ENCODE peak calls at places on chromosomes 1 and 21, in ten cellular contexts. K is sciatic nerve; R is activated naive CD4-positive, alpha-beta T cell treated with Interleukin-2 at 50 U/mL for 16 hours; S is hepatocyte; Y is AG09309; T is ELR; B is Panc1; D is amygdala; G is GF-D8; H is cardiac fibroblast. M is an unnamed sample.

GRCh38 chr1:2494323-2494693 is 18.2 kb downstream of the PLCH2 start:
- DNase-seq in K (no peak), R (no peak), S (peak), Y (peak), T (peak), B (peak), D (no peak), G (no peak), H (peak), M (no peak)

GRCh38 chr21:41952568-41953248 is 1.1 kb downstream of the C2CD2 start:
- DNase-seq in K (no peak), R (no peak), S (no peak), Y (no peak), T (peak), B (no peak), D (no peak), G (no peak), H (peak), M (no peak)

GRCh38 chr1:200873116-200873670 is 412 bp downstream of the GPR25 start:
- DNase-seq in K (no peak), R (no peak), S (no peak), Y (no peak), T (no peak), B (no peak), D (no peak), G (no peak), H (no peak), M (no peak)

GRCh38 chr1:11320153-11320936 is 47.3 kb downstream of the UBIAD1 start:
- DNase-seq in K (no peak), R (peak), S (peak), Y (no peak), T (peak), B (peak), D (no peak), G (no peak), H (no peak), M (no peak)

GRCh38 chr1:229223498-229223897 is 47.4 kb upstream of the RAB4A start:
- DNase-seq in K (peak), R (no peak), S (peak), Y (no peak), T (no peak), B (no peak), D (no peak), G (no peak), H (no peak), M (no peak)

GRCh38 chr1:34874581-34874980 is 15.0 kb upstream of the SMIM12 start:
- DNase-seq in K (no peak), R (no peak), S (no peak), Y (no peak), T (no peak), B (no peak), D (no peak), G (no peak), H (no peak), M (no peak)

GRCh38 chr1:107183011-107183410 is 42.2 kb downstream of the NTNG1 start:
- DNase-seq in K (no peak), R (no peak), S (no peak), Y (no peak), T (no peak), B (no peak), D (no peak), G (no peak), H (no peak), M (no peak)

GRCh38 chr1:17066530-17067426 is 12.9 kb upstream of the SDHB start:
- DNase-seq in K (no peak), R (no peak), S (no peak), Y (no peak), T (no peak), B (no peak), D (no peak), G (peak), H (no peak), M (no peak)

GRCh38 chr1:61083014-61083798 is 845 bp downstream of the NFIA start:
- DNase-seq in K (peak), R (peak), S (peak), Y (no peak), T (peak), B (no peak), D (peak), G (no peak), H (no peak), M (no peak)